ENCODE peak calls at places on chromosomes 7 and 10, in ten cellular contexts. T is brain microvascular endothelial cell; X is COR-L47; E is hippocampal formation; B is EH; F is dorsolateral prefrontal cortex; O is WTC11; D is naive thymus-derived CD4-positive, alpha-beta T cell; Y is EL; N is mammary epithelial cell. W is an unnamed sample.
A peak's percentile ranks its signal among the peaks of the same experiment; 100 is the strongest.

GRCh38 chr10:7085913-7086589 is 324.8 kb downstream of the SFMBT2 start:
- DNase-seq in F (no peak), T (peak; percentile 39), X (no peak), B (peak; percentile 80), D (no peak), O (peak; percentile 20), N (peak; percentile 8), Y (no peak), E (peak; percentile 86), W (no peak)

GRCh38 chr7:142939226-142939910 is at the start of gene LLCFC1:
- DNase-seq in D (no peak), E (no peak), Y (no peak), T (no peak), O (peak; percentile 63), F (no peak), N (no peak), X (peak; percentile 1), B (no peak), W (no peak)

GRCh38 chr10:24912214-24912613 is 40.2 kb downstream of the PRTFDC1 start:
- DNase-seq in B (peak; percentile 53), D (no peak), N (peak; percentile 46), F (no peak), Y (peak; percentile 58), X (no peak), T (peak; percentile 54), O (no peak), E (no peak), W (no peak)

GRCh38 chr10:131821378-131822012 is 79.3 kb upstream of the PPP2R2D start:
- DNase-seq in N (no peak), D (no peak), T (no peak), F (peak; percentile 27), B (no peak), O (no peak), X (no peak), Y (no peak), E (no peak), W (no peak)

GRCh38 chr7:11748884-11749283 is 83.1 kb downstream of the THSD7A start:
- DNase-seq in Y (no peak), O (no peak), T (no peak), E (no peak), B (no peak), D (no peak), F (no peak), N (no peak), X (no peak), W (no peak)

GRCh38 chr7:15459018-15459621 is 102.7 kb downstream of the AGMO start:
- DNase-seq in E (no peak), B (peak; percentile 57), T (peak; percentile 56), O (no peak), X (peak; percentile 7), F (no peak), N (no peak), Y (peak; percentile 35), D (no peak), W (no peak)

GRCh38 chr7:101096957-101097347 is 11.7 kb downstream of the TRIM56 start:
- DNase-seq in D (no peak), X (no peak), E (no peak), B (no peak), T (no peak), Y (no peak), F (no peak), O (no peak), N (no peak), W (no peak)

GRCh38 chr10:122267849-122268737 is 3.0 kb upstream of the BTBD16 start:
- DNase-seq in Y (peak; percentile 46), D (peak; percentile 22), T (peak; percentile 31), N (peak; percentile 21), X (no peak), O (peak; percentile 80), E (no peak), B (peak; percentile 55), F (no peak), W (peak; percentile 5)

GRCh38 chr10:10094700-10095099 is 923.0 kb upstream of the CELF2 start:
- DNase-seq in X (no peak), D (no peak), F (no peak), Y (no peak), N (no peak), T (no peak), E (no peak), O (no peak), B (no peak), W (no peak)

W was measured in naive B cell.